ENCODE peak calls at places on chromosome X, in five cellular contexts. V, N, F, D and Q are unnamed samples.

GRCh38 chrX:15298201-15298600 is 17.2 kb downstream of the ASB11 start:
- DNase-seq in D (no peak), F (no peak), V (no peak), N (no peak), Q (no peak)

GRCh38 chrX:134423606-134424005 is 36.4 kb upstream of the HPRT1 start:
- DNase-seq in V (no peak), D (peak; percentile 15), N (peak; percentile 47), F (no peak), Q (no peak)

GRCh38 chrX:46574941-46575381 is 1.4 kb downstream of the CHST7 start:
- DNase-seq in N (no peak), V (peak; percentile 41), D (no peak), F (no peak), Q (no peak)

GRCh38 chrX:21944136-21944615 is 3.7 kb downstream of the SMS start:
- DNase-seq in D (no peak), F (no peak), N (no peak), V (peak; percentile 52), Q (peak; percentile 53)

GRCh38 chrX:44314259-44314734 is 29.2 kb downstream of the EFHC2 start:
- DNase-seq in D (peak; percentile 33), N (peak; percentile 35), V (no peak), F (no peak), Q (peak; percentile 72)

GRCh38 chrX:13001097-13001496 is 26.2 kb downstream of the TMSB4X start:
- DNase-seq in N (no peak), V (no peak), F (no peak), D (no peak), Q (no peak)

GRCh38 chrX:2592279-2592678 is 91.5 kb upstream of the DHRSX start:
- DNase-seq in V (no peak), D (no peak), F (no peak), N (no peak), Q (peak; percentile 47)

GRCh38 chrX:5295004-5295403 is 933.7 kb downstream of the NLGN4X start:
- DNase-seq in F (no peak), N (no peak), V (no peak), D (no peak), Q (no peak)

GRCh38 chrX:13791559-13791958 is 25.3 kb downstream of the GPM6B start:
- DNase-seq in D (no peak), V (no peak), F (no peak), N (no peak), Q (no peak)

GRCh38 chrX:2500091-2500680 is 590 bp downstream of the DHRSX start:
- DNase-seq in F (peak; percentile 75), V (peak; percentile 57), D (peak; percentile 78), N (peak; percentile 65), Q (peak; percentile 70)

GRCh38 chrX:13502590-13502989 is 66.8 kb upstream of the EGFL6 start:
- DNase-seq in F (no peak), N (no peak), V (no peak), D (no peak), Q (no peak)

DNA sequence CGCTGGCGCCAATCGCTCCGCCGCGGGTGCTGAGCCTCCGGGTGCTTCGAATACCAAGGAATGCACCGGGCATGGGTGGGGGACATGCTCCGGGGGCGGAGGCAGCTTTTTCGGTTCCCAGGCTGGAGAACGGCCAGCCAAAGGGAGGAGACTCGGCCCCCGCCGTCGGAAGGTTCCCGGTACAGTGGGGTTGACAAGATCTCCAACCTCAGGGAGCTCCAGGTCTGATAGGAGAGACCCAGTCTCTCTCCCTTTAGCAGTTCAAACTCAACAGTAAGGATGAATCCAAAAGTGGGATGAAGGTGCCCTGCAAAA is 29.1 kb upstream of the BCORL1 start:
- DNase-seq in F (no peak), D (no peak), V (no peak), N (no peak), Q (no peak)
- H2BK15ac ChIP-seq in F (no peak overlapping the region), D (no peak overlapping the region), V (no peak overlapping the region), N (no peak overlapping the region), Q (no peak overlapping the region)

DNA sequence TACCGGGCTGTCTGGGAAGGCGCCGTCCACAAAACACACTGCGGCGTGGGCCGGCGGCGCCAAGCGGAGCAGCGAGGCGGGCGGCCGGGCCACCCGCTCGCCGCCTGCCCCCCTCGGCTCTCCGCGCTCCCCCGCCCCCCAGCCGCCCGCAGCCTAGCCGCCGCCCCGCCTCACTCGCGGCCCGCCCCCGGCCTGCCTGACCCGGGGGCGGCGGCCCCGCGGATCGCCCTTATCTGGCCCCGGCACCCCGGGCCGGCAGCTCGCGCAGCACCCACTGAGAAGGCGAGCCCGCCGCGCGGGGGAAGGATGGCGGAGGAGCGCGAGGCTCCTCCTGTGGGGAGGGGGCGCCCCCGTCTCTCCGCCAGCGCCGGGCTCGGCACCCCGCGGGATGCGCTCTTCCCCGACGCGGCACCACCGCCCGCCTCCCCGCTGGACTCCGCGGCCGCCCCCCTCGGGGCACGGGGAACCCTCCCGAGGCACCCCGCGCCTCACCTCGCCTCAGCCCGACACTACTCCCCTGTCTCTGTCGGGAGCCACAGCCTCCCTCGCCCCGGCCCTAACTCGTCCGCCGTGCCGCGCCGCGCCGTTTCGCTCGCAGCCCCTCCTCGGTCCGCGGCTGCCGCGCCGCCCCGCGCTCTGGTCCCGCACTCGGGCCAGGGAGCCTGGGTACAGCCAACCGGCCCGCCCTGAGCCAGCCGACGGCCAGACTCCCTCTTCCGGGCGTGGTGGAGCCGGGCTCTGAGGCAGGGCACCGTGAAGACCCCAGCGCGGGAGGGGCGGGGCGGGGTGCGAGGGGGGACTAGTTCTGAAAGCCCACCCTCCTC is 564 bp downstream of the ATP11C start:
- DNase-seq in D (peak; percentile 37), F (no peak), V (no peak), N (peak; percentile 26), Q (no peak)
- H2BK120ac ChIP-seq in D (peak overlapping the region; percentile 92), F (no peak overlapping the region), V (no peak overlapping the region), N (no peak overlapping the region), Q (no peak overlapping the region)

GRCh38 chrX:1242901-1243402 is 25.7 kb upstream of the CSF2RA start:
- DNase-seq in F (no peak), V (peak; percentile 43), N (no peak), D (no peak), Q (peak; percentile 95)
- H2BK15ac ChIP-seq in F (no peak overlapping the region), V (no peak overlapping the region), N (no peak overlapping the region), D (no peak overlapping the region), Q (no peak overlapping the region)

GRCh38 chrX:27444093-27444908 is 18.8 kb downstream of the PPP4R3C start:
- DNase-seq in V (no peak), N (no peak), F (no peak), D (peak; percentile 2), Q (no peak)
- H2BK120ac ChIP-seq in V (no peak overlapping the region), N (no peak overlapping the region), F (no peak overlapping the region), D (no peak overlapping the region), Q (no peak overlapping the region)

DNA sequence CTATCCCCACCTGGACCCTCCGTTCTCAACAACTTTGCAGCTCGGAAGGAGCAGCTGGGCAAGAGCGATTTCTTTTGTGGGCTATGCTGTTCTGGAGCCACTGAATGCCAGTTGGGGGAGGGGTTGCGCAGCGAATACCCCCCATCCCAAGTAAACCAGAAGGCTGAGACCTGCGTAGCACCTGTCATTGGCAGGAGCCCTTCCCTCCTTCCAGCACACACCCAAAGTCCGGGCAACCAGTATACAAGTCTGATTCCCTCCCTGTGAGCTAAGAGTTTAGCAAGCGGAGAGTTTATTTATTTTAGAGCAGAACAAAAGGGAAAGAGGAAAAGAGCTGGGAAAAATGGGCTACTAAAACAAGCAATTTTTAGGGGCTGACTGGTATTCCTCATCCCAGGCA is 544 bp downstream of the TMEM35A start:
- DNase-seq in D (peak; percentile 13), V (no peak), N (peak; percentile 32), F (peak; percentile 43), Q (no peak)
- H2BK15ac ChIP-seq in D (no peak overlapping the region), V (no peak overlapping the region), N (no peak overlapping the region), F (no peak overlapping the region), Q (no peak overlapping the region)

GRCh38 chrX:49054073-49054762 is 4.6 kb upstream of the CCDC120 start:
- DNase-seq in D (no peak), V (no peak), F (no peak), N (no peak), Q (no peak)
- H2BK120ac ChIP-seq in D (no peak overlapping the region), V (no peak overlapping the region), F (peak overlapping the region; percentile 78), N (no peak overlapping the region), Q (no peak overlapping the region)

GRCh38 chrX:101749436-101749835 is 89.8 kb upstream of the ARMCX2 start:
- DNase-seq in N (no peak), D (no peak), V (no peak), F (no peak), Q (peak; percentile 10)

GRCh38 chrX:101740642-101741041 is 81.0 kb upstream of the ARMCX2 start:
- DNase-seq in F (no peak), V (no peak), N (no peak), D (no peak), Q (no peak)

GRCh38 chrX:101745046-101745445 is 85.4 kb upstream of the ARMCX2 start:
- DNase-seq in V (no peak), F (no peak), D (no peak), N (no peak), Q (no peak)

DNA sequence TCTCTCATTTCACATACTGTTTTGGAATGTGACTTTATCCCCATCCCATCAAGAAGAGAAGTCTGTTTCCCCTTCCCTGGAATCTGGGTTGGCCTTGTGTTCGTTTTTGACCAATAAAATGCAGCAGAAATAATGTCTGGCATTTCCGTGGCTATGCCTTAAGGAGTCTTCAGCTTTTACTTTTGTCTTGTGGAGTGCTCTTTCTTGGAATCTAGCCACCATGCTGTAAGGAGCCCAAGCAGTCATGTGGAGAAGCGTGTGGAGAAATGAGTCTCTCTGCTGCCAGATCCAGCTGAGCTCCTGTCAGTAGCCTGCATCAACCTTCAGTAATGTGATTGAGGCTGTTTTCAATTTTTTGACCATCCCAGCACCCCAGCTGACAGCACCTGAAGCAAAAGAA is 84.4 kb upstream of the ARMCX2 start:
- DNase-seq in D (no peak), F (no peak), N (no peak), V (no peak), Q (no peak)
- H2BK15ac ChIP-seq in D (no peak overlapping the region), F (no peak overlapping the region), N (no peak overlapping the region), V (no peak overlapping the region), Q (no peak overlapping the region)

GRCh38 chrX:78643106-78643505 is 16.0 kb downstream of the RTL3 start:
- DNase-seq in F (no peak), V (no peak), N (peak; percentile 54), D (peak; percentile 20), Q (peak; percentile 57)

GRCh38 chrX:78643874-78644273 is 15.3 kb downstream of the RTL3 start:
- DNase-seq in V (no peak), D (no peak), N (no peak), F (no peak), Q (no peak)
- H2BK120ac ChIP-seq in V (no peak overlapping the region), D (no peak overlapping the region), N (no peak overlapping the region), F (no peak overlapping the region), Q (no peak overlapping the region)

DNA sequence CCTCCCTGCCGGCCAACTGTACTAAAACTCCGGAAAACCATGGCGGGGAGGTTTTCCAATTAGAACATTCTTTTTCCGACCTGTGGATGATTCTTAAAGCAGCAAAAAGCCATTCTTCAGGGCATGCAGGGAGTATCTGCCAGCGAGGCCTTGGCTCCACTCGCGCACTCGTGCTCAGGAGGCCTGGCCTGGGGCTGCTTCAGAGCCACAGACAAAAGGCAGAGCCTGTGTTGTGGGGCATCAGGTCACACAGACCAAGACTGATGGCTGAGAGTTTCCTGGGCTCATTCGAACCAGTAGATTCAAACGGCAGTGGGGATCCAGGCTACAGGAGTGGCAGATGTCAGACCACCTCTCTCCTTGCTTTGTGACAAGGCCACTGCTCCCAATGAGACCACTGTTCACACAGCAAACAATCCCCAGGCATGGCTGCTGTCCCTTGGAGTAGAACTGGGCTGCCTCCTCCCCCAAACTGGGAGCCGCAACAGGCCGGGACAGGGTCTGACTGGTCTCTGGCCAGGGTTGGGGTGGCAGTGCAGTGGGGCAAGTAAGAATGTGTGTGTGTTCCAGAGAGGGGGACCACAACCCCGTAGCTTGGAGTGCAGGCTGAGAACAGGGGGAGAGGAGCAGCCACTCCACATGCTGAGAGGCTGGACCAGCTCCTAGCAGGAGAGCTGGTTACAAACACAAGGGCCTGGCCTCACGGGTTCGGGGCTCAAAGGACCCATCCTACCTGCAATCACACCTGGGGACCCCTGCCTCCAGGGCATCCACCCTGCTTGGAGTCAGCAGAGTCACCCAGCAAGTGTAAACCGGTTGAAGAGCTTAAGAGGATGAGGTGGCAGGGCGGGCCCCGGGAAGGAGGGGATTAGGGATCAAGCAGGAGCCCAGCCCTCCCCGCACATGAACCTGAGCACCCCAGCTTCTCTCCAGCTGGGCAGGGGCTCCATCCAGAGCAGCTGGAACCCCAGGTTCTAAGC is 3.9 kb upstream of the ZNF185 start:
- DNase-seq in F (no peak), D (no peak), V (no peak), N (no peak), Q (no peak)
- H2BK15ac ChIP-seq in F (peak overlapping the region; percentile 81), D (no peak overlapping the region), V (no peak overlapping the region), N (no peak overlapping the region), Q (no peak overlapping the region)